ENCODE peak calls at places on chromosomes 12 and 14, in four cellular contexts. J, N, Y and R are unnamed samples.

GRCh38 chr12:68378859-68379628 is 46.9 kb upstream of the MDM1 start:
- DNase-seq in J (no peak), N (no peak), Y (no peak), R (no peak)

GRCh38 chr12:5582541-5582940 is 150.6 kb downstream of the NTF3 start:
- DNase-seq in J (no peak), Y (no peak), N (no peak), R (no peak)

GRCh38 chr14:104724981-104725771 is 1.1 kb downstream of the ADSS1 start:
- DNase-seq in J (no peak), N (peak; percentile 50), Y (no peak), R (no peak)

GRCh38 chr12:95763809-95764253 is 26.7 kb downstream of the NTN4 start:
- DNase-seq in N (no peak), J (no peak), Y (peak; percentile 1), R (no peak)

GRCh38 chr12:81942588-81942987 is 183.4 kb upstream of the PPFIA2 start:
- DNase-seq in Y (no peak), N (no peak), J (no peak), R (peak; percentile 92)

GRCh38 chr12:63980211-63980610 is 135.7 kb downstream of the SRGAP1 start:
- DNase-seq in Y (no peak), J (no peak), N (no peak), R (no peak)

GRCh38 chr12:53981652-53982565 is 3.0 kb upstream of the HOXC10 start:
- DNase-seq in J (no peak), Y (no peak), N (no peak), R (no peak)

GRCh38 chr14:26527095-26527494 is 70.7 kb downstream of the NOVA1 start:
- DNase-seq in N (no peak), J (no peak), Y (no peak), R (no peak)

GRCh38 chr12:30764251-30764650 is 9.5 kb upstream of the CAPRIN2 start:
- DNase-seq in J (no peak), N (no peak), Y (no peak), R (no peak)

GRCh38 chr12:32501835-32502333 is 102.5 kb downstream of the FGD4 start:
- DNase-seq in N (peak; percentile 70), Y (no peak), J (peak; percentile 28), R (no peak)

GRCh38 chr12:132866251-132866828 is 21.1 kb downstream of the CHFR start:
- DNase-seq in J (no peak), N (no peak), Y (no peak), R (no peak)

GRCh38 chr12:123223241-123223668 is 9.7 kb downstream of the MPHOSPH9 start:
- DNase-seq in J (no peak), Y (peak; percentile 45), N (no peak), R (no peak)